ENCODE peak calls at places on chromosome 22, in seven cellular contexts. C is neuronal stem cell, K is H9, R is IMR-90, H is mesendoderm, Y is trophoblast cell, N is H1. M is an unnamed sample.
A peak's percentile ranks its signal among the peaks of the same experiment; 100 is the strongest.

GRCh38 chr22:46593211-46593676 is 26.9 kb upstream of the GRAMD4 start:
- DNase-seq in C (no peak), K (no peak), R (no peak), H (no peak), Y (no peak), N (no peak), M (no peak)

GRCh38 chr22:30294066-30294465 is 4.8 kb upstream of the CASTOR1 start:
- DNase-seq in C (no peak), K (no peak), R (no peak), H (no peak), Y (no peak), N (no peak), M (no peak)

GRCh38 chr22:29152045-29152380 is 53.7 kb upstream of the EMID1 start:
- DNase-seq in C (no peak), K (peak; percentile 71), R (no peak), H (peak; percentile 78), Y (no peak), N (no peak), M (no peak)

GRCh38 chr22:48919187-48919590 is 908.5 kb downstream of the BRD1 start:
- DNase-seq in C (peak; percentile 31), K (peak; percentile 29), R (no peak), H (no peak), Y (no peak), N (peak; percentile 41), M (no peak)

GRCh38 chr22:35564975-35565867 is 24.6 kb downstream of the RASD2 start:
- DNase-seq in C (no peak), K (no peak), R (peak; percentile 78), H (no peak), Y (no peak), N (no peak), M (no peak)

GRCh38 chr22:46064966-46065666 is 85.2 kb upstream of the PPARA start:
- DNase-seq in C (no peak), K (no peak), R (no peak), H (no peak), Y (no peak), N (no peak), M (no peak)

GRCh38 chr22:35839811-35840739 is 122.4 kb downstream of the APOL5 start:
- DNase-seq in C (peak; percentile 85), K (peak; percentile 94), R (peak; percentile 98), H (peak; percentile 99), Y (peak; percentile 64), N (peak; percentile 71), M (peak; percentile 98)

GRCh38 chr22:37526376-37526775 is 7.2 kb upstream of the CARD10 start:
- DNase-seq in C (no peak), K (no peak), R (no peak), H (no peak), Y (no peak), N (no peak), M (no peak)

GRCh38 chr22:24421428-24421931 is 5.9 kb upstream of the ADORA2A start:
- DNase-seq in C (no peak), K (peak; percentile 91), R (no peak), H (peak; percentile 93), Y (peak; percentile 24), N (peak; percentile 84), M (no peak)

GRCh38 chr22:35705141-35705540 is 12.5 kb upstream of the APOL5 start:
- DNase-seq in C (no peak), K (no peak), R (peak; percentile 95), H (no peak), Y (peak; percentile 88), N (no peak), M (peak; percentile 81)

GRCh38 chr22:40138866-40139265 is 38.9 kb upstream of the TNRC6B start:
- DNase-seq in C (no peak), K (no peak), R (no peak), H (no peak), Y (no peak), N (no peak), M (no peak)
- H3K79me1 ChIP-seq in C (no peaks in the 10 kb centered on the region), K (no peaks in the 10 kb centered on the region), R (no peaks in the 10 kb centered on the region), H (no peaks in the 10 kb centered on the region), Y (no peaks in the 10 kb centered on the region), N (no peaks in the 10 kb centered on the region), M (no peaks in the 10 kb centered on the region)

DNA sequence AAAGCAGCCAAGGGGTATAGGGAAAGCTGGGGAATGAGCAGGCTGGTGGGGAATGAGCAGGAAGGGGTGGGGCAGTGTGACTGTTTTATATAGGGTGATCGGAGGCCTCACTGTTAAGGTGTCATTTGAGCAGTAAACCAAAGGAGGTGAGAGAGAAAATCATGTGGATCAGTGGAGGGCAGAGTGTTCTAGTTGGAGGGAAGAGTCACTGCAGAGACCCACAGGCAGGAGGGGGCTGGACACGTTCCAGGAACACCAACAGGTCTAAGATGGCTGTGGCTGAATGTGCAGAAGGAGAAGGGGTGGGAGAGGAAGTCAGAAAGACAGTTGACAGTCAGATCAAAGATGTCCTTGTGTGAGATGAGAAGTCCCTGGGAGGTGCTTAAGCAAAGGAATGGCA is 103.8 kb downstream of the ENTHD1 start:
- DNase-seq in C (no peak), K (no peak), R (no peak), H (no peak), Y (no peak), N (no peak), M (no peak)
- H2BK120ac ChIP-seq in C (no peak overlapping the region), K (no peak overlapping the region), R (no peak overlapping the region), H (no peak overlapping the region), Y (no peak overlapping the region), N (no peak overlapping the region), M (no peak overlapping the region)

GRCh38 chr22:22168190-22168940 is 76.2 kb upstream of the VPREB1 start:
- DNase-seq in C (no peak), K (peak; percentile 37), R (peak; percentile 61), H (peak; percentile 61), Y (peak; percentile 6), N (no peak), M (peak; percentile 9)

GRCh38 chr22:22167791-22168189 is 76.8 kb upstream of the VPREB1 start:
- DNase-seq in C (no peak), K (no peak), R (no peak), H (no peak), Y (no peak), N (no peak), M (no peak)

GRCh38 chr22:22164541-22165272 is 79.9 kb upstream of the VPREB1 start:
- DNase-seq in C (no peak), K (no peak), R (no peak), H (peak; percentile 25), Y (no peak), N (no peak), M (no peak)

GRCh38 chr22:22166941-22167713 is 77.5 kb upstream of the VPREB1 start:
- DNase-seq in C (no peak), K (no peak), R (no peak), H (no peak), Y (no peak), N (no peak), M (no peak)

DNA sequence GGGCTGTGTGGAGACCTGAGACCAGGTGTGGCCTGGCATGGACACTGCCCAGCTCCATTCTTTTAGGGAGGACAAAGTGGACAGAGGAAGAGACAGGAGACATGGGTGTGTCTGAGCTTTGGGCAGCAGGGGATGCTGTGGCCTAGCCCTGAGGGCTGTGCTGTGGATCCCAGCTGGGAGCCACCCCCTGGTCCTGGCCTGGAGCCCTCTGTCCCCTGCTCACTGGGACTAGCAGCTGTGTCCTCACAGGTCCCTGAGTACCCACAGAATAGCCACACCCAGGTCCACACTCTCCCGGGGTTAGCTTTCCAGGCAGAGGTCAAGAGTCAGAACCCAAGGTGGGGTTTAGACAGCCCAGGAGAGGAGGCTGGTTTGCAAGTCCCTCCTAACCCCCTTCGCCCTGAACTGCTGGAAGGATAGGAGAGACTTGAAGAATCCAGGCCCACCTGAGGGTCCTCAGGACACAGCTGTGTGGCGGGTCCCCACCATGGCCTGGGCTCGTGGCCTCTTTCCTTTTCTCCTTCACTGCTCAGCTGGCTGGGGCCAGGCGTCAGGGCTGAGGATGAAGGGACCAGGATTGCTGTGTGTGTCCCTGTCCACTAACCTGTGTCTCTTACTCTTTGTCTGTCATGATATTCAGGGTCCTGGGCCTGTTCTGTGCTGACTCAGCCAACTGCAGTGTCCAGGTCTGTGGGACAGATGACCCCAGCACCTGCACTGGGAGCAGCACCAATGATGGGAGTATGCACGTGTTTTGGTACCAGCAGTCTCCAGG is 78.5 kb upstream of the VPREB1 start:
- DNase-seq in C (no peak), K (no peak), R (no peak), H (no peak), Y (no peak), N (no peak), M (no peak)
- H3K79me1 ChIP-seq in C (no peaks in the 10 kb centered on the region), K (no peaks in the 10 kb centered on the region), R (no peaks in the 10 kb centered on the region), H (no peaks in the 10 kb centered on the region), Y (no peaks in the 10 kb centered on the region), N (no peaks in the 10 kb centered on the region), M (no peaks in the 10 kb centered on the region)

GRCh38 chr22:19176732-19177131 is 1.8 kb downstream of the SLC25A1 start:
- DNase-seq in C (no peak), K (no peak), R (no peak), H (no peak), Y (no peak), N (no peak), M (no peak)
- H2BK120ac ChIP-seq in C (no peak overlapping the region), K (no peak overlapping the region), R (no peak overlapping the region), H (no peak overlapping the region), Y (no peak overlapping the region), N (no peak overlapping the region), M (no peak overlapping the region)

GRCh38 chr22:19367763-19368367 is 63.7 kb downstream of the HIRA start:
- DNase-seq in C (no peak), K (no peak), R (no peak), H (no peak), Y (no peak), N (no peak), M (no peak)
- H3K79me1 ChIP-seq in C (no peaks in the 10 kb centered on the region), K (no peaks in the 10 kb centered on the region), R (no peaks in the 10 kb centered on the region), H (no peaks in the 10 kb centered on the region), Y (no peaks in the 10 kb centered on the region), N (no peaks in the 10 kb centered on the region), M (peaks cover 4% of the 10 kb centered on the region)

DNA sequence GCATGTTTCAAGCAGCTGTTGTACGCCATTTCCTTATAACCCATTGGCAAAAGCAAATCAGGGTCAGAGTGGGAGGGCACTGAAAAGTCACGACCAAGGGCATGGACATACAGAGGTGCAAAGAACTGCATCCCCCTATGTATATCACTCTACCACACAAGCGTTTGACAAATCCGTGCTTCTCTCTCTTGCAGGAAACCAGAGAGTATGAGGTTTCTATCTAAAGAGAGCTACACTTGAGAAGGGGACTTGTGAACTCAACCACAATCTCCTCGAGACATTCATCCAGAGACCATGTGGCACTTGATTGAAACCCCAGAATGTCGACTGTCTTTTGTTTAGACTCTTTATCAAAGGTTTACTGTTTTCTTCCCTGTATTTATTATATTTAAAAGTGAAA is 49.0 kb upstream of the ASPHD2 start:
- DNase-seq in C (no peak), K (no peak), R (no peak), H (no peak), Y (no peak), N (no peak), M (no peak)
- H2BK120ac ChIP-seq in C (no peak overlapping the region), K (no peak overlapping the region), R (no peak overlapping the region), H (no peak overlapping the region), Y (no peak overlapping the region), N (no peak overlapping the region), M (no peak overlapping the region)

DNA sequence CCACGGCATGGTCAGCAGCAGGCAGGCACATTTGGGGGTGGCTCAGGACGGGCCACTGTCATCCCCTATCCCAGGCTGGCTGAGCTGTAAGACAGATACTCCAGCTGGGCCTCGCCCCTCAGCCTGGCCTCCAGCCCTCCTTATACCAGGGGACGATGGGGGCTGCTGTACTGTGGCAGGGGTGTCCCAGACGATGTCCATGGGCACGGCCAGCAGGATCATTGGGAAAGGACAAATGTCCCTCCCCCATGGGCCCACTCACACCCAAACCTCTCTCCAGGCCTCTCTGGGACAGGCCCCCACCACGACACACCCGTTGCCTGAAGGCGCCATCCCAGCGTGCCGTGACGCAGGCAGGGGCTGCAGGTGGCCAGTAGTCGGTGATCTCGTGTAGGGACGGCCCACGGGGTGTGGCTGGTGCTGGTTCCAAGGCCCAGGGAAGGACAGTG is 1.5 kb upstream of the IL17REL start:
- DNase-seq in C (no peak), K (peak; percentile 33), R (no peak), H (no peak), Y (no peak), N (peak; percentile 49), M (no peak)
- H3K79me1 ChIP-seq in C (no peaks in the 10 kb centered on the region), K (no peaks in the 10 kb centered on the region), R (no peaks in the 10 kb centered on the region), H (no peaks in the 10 kb centered on the region), Y (no peaks in the 10 kb centered on the region), N (no peaks in the 10 kb centered on the region), M (no peaks in the 10 kb centered on the region)

GRCh38 chr22:25876871-25877270 is 134.9 kb downstream of the MYO18B start:
- DNase-seq in C (peak; percentile 18), K (no peak), R (no peak), H (no peak), Y (no peak), N (no peak), M (no peak)
- H2BK120ac ChIP-seq in C (no peak overlapping the region), K (no peak overlapping the region), R (no peak overlapping the region), H (no peak overlapping the region), Y (no peak overlapping the region), N (no peak overlapping the region), M (no peak overlapping the region)

M was measured in mesenchymal stem cell.